ENCODE peak calls at places on chromosomes 5 and 9, in six cellular contexts. J is WTC11, Q is A549, S is HepG2, C is H1, Y is K562. G is an unnamed sample.

GRCh38 chr9:88826651-88827245 is 164.5 kb upstream of the S1PR3 start:
- DNase-seq in J (no peak), Q (no peak), S (no peak), C (no peak), Y (no peak), G (no peak)

GRCh38 chr9:114224247-114224610 is 68.9 kb downstream of the COL27A1 start:
- DNase-seq in J (no peak), Q (peak), S (peak), C (no peak), Y (no peak), G (peak)

GRCh38 chr9:101326501-101326900 is 58.3 kb downstream of the BAAT start:
- DNase-seq in J (no peak), Q (peak), S (peak), C (no peak), Y (no peak), G (no peak)

GRCh38 chr5:78907255-78907886 is 77.7 kb downstream of the ARSB start:
- DNase-seq in J (no peak), Q (no peak), S (no peak), C (no peak), Y (no peak), G (peak)

GRCh38 chr5:179258001-179258921 is 87.0 kb downstream of the ADAMTS2 start:
- DNase-seq in J (no peak), Q (no peak), S (no peak), C (no peak), Y (no peak), G (no peak)

GRCh38 chr5:72171667-72172066 is 64.4 kb downstream of the MAP1B start:
- DNase-seq in J (no peak), Q (no peak), S (no peak), C (no peak), Y (no peak), G (no peak)

GRCh38 chr5:135438712-135439111 is 8.4 kb downstream of the DCANP1 start:
- DNase-seq in J (no peak), Q (no peak), S (no peak), C (peak), Y (no peak), G (no peak)

GRCh38 chr9:115838417-115838816 is 315.2 kb upstream of the PAPPA start:
- DNase-seq in J (no peak), Q (no peak), S (no peak), C (no peak), Y (no peak), G (no peak)

GRCh38 chr9:4262735-4263141 is 37.1 kb downstream of the GLIS3 start:
- DNase-seq in J (no peak), Q (peak), S (peak), C (no peak), Y (no peak), G (peak)

GRCh38 chr9:136326777-136327312 is 494 bp upstream of the GPSM1 start:
- DNase-seq in J (no peak), Q (no peak), S (no peak), C (no peak), Y (no peak), G (no peak)

GRCh38 chr9:114288233-114289051 is 34.5 kb upstream of the ORM1 start:
- DNase-seq in J (peak), Q (peak), S (no peak), C (peak), Y (no peak), G (no peak)

DNA sequence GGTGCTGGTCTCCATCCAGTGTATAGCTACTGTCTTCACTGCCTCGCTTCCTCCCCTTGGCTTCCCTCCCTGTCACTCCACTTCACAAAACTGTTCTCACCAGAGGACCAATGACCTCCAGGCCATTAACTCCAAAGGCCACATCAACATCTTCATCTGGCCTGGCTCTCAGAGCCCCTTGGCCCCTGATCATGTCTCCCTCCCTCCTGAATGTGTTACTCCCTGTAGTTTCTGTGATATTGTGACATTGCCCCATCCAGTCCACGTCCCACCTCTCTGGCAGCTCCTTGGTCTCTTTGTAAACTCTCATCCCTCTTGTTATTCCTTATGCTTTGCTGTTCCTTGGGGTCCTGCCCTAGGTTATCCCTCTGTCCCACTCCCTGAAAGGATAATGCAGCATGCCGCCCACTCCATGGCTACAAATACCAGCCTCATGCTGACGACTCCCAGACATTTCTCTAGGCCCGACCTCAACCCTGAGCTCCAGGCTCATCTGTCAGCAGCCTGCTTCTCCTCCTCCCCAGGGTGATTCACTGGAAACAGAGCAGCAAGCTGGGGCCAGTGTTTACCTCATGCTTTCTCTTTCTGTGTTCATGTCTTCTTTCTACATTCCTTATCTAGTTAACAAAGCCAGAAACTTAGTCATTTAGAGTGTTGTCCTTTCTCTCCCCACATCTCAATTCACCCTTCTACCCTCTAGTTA is 312.2 kb downstream of the SPOCK1 start:
- DNase-seq in J (no peak), Q (no peak), S (no peak), C (no peak), Y (no peak), G (no peak)
- TF ChIP-seq JUN in J (no peak), Q (no peak), S (no peak), C (no peak), Y (no peak), G (no peak)

DNA sequence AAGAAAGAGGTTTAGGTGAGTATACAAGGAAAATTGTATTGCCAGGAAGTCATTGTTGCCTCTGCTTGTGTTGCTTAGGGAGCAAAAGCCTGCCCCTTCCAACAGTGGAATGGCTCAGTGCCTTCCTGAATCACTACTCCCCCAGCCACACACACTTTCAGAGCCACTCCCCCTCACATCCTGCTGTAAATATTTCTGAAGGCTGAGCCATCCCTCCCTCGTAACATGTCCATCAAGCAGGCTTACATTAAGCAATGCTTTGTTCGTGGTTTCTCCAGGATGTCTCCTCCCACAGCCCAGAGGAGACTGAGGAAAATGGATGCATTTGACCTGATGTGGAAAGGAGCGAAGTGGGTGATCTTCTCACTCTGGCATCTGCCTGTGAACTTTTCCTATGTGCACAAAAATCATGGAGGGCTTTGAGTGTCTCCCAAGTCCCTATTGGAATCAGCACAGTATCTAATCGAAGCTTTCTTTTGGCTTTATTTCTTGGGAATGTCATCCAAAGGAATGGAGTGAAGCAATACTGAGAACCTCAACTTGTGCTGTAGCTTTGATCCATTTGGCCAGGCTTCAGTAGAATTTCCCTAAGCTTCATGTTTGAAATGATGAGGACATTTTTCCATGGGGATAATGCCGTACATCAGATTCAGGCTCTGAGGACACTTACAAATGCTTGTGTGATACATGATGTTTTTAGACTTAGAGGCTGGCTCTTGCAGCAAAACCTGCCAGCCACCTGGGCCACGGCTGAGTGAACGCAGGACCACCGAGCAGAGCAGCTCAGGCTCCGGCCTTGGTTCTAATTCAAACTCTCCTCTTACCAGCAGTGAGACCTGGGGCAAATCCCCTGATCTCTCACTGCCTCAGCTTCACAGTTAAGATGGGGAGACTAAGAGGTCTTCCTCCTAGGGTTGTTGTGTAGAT is 389.2 kb downstream of the ENC1 start:
- DNase-seq in J (no peak), Q (peak), S (peak), C (no peak), Y (peak), G (peak)
- TF ChIP-seq JUN in J (no peak), Q (no peak), S (no peak), C (no peak), Y (no peak), G (no peak)

GRCh38 chr5:141743652-141744333 is 61.8 kb upstream of the ARAP3 start:
- DNase-seq in J (no peak), Q (no peak), S (no peak), C (no peak), Y (no peak), G (no peak)
- TF ChIP-seq JUN in J (no peak), Q (no peak), S (no peak), C (no peak), Y (no peak), G (no peak)

GRCh38 chr9:96040591-96041461 is 165.3 kb downstream of the ERCC6L2 start:
- DNase-seq in J (no peak), Q (peak), S (peak), C (no peak), Y (no peak), G (no peak)
- TF ChIP-seq JUN in J (no peak), Q (no peak), S (no peak), C (no peak), Y (no peak), G (no peak)

DNA sequence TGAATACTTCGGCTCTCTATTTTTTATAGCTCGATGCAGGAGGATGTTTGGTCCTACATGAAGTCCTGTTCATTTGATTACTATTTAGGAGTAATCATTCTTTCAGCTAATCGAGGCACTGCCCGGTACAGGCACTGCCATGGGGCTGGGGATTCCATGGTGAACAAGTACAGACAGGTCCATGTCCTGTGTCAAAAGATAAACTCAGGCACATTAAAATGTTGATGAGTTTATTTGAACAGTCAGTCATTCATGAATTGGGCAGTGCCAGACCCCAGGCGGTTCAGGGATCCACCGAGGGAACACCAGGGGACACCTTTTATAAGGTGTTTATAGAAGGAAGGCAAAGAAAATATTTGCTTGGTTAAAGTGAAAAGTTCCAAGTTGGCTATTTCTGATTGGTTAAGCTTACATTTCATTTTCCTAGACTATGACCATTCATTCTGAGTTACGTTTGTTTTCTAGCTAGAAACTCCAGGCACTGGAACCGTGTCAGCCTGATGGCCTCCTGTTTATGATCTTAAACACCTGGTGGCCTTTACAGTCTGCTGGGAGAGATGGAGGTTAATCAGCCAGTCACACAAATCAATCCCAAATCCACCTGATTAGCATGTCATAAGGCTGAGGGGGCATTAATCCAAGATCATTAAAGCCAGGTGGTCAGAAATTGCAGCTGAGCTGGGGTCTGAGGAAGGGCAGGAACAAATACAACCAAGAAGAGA is 47.0 kb upstream of the TDRD7 start:
- DNase-seq in J (no peak), Q (no peak), S (no peak), C (no peak), Y (no peak), G (no peak)
- TF ChIP-seq JUN in J (no peak), Q (no peak), S (no peak), C (no peak), Y (no peak), G (no peak)

DNA sequence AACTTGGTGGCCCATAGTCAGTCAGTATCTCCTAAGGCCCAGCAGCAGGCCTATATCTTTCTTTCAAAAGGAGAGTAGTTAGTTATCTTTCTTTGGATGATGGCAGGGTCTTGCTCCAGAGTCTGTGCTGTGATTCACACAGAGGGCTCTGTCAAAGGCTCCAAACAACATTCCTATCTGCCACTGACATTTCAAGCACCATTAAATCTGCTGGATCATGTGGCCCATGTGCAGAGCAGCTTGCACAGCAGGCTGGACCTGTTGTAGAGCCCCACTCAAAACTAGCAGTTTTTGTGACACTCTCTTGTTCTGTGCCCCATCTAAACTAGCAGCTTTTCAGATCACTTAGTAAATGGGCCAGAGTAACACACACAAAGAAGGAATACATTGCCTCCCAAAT is 400.6 kb downstream of the RAB3C start:
- DNase-seq in J (no peak), Q (no peak), S (no peak), C (no peak), Y (no peak), G (no peak)
- TF ChIP-seq JUN in J (no peak), Q (no peak), S (no peak), C (no peak), Y (no peak), G (no peak)